ENCODE peak calls at places on chromosomes 11 and 22, in eight cellular contexts. U, J, T, M, O, E, A and N are unnamed samples.

GRCh38 chr11:47154738-47155570 is 21.7 kb downstream of the ARFGAP2 start:
- DNase-seq in T (no peak), M (no peak), E (no peak), U (no peak), O (no peak), A (no peak), J (no peak), N (no peak)

GRCh38 chr11:120331301-120331966 is 4.8 kb upstream of the ARHGEF12 start:
- DNase-seq in J (no peak), A (no peak), T (peak; percentile 32), M (no peak), O (no peak), U (no peak), E (no peak), N (peak; percentile 58)

GRCh38 chr11:114180301-114181055 is 115.7 kb upstream of the NNMT start:
- DNase-seq in O (no peak), J (no peak), U (no peak), M (no peak), E (no peak), T (no peak), A (peak; percentile 85), N (no peak)

GRCh38 chr11:16879690-16880089 is 134.5 kb downstream of the PLEKHA7 start:
- DNase-seq in O (no peak), J (no peak), E (no peak), M (no peak), A (no peak), T (no peak), U (no peak), N (no peak)

GRCh38 chr11:28105869-28106268 is 2.1 kb downstream of the KIF18A start:
- DNase-seq in T (no peak), U (no peak), E (no peak), M (no peak), J (no peak), A (no peak), O (no peak), N (no peak)

GRCh38 chr11:47418454-47419259 is 7.6 kb downstream of the PSMC3 start:
- DNase-seq in J (no peak), U (no peak), M (no peak), E (no peak), O (no peak), A (no peak), T (no peak), N (no peak)

GRCh38 chr11:132253469-132254264 is 883.3 kb downstream of the NTM start:
- DNase-seq in T (no peak), M (no peak), E (no peak), A (no peak), J (no peak), O (no peak), U (no peak), N (no peak)

GRCh38 chr11:11732116-11732515 is 109.7 kb upstream of the USP47 start:
- DNase-seq in M (no peak), O (no peak), J (no peak), E (no peak), T (no peak), U (no peak), A (no peak), N (no peak)

GRCh38 chr11:35907648-35908431 is 36.0 kb upstream of the LDLRAD3 start:
- DNase-seq in U (peak; percentile 64), A (peak; percentile 3), J (no peak), T (peak; percentile 27), O (peak; percentile 54), E (peak; percentile 9), M (peak; percentile 71), N (peak; percentile 54)

GRCh38 chr11:46718155-46719019 is 626 bp upstream of the F2 start:
- DNase-seq in M (no peak), U (no peak), E (no peak), J (no peak), T (peak; percentile 57), A (no peak), O (no peak), N (peak; percentile 44)

GRCh38 chr11:124643042-124643604 is 20.5 kb downstream of the TBRG1 start:
- DNase-seq in A (no peak), O (no peak), U (no peak), T (no peak), J (no peak), M (no peak), E (no peak), N (no peak)

GRCh38 chr11:128761339-128761738 is 67.5 kb downstream of the FLI1 start:
- DNase-seq in O (no peak), A (no peak), E (no peak), T (no peak), U (no peak), J (no peak), M (no peak), N (no peak)

GRCh38 chr11:65650547-65651338 is 12.0 kb downstream of the RELA start:
- DNase-seq in M (no peak), J (peak; percentile 79), U (no peak), A (no peak), T (no peak), O (no peak), E (no peak), N (no peak)

GRCh38 chr22:20642668-20643179 is 131.2 kb upstream of the SERPIND1 start:
- DNase-seq in T (no peak), O (no peak), M (no peak), U (no peak), A (no peak), J (no peak), E (no peak), N (no peak)

GRCh38 chr11:68273056-68273738 is 1.4 kb upstream of the C11orf24 start:
- DNase-seq in T (no peak), O (no peak), M (no peak), E (no peak), J (no peak), A (peak; percentile 29), U (no peak), N (no peak)

DNA sequence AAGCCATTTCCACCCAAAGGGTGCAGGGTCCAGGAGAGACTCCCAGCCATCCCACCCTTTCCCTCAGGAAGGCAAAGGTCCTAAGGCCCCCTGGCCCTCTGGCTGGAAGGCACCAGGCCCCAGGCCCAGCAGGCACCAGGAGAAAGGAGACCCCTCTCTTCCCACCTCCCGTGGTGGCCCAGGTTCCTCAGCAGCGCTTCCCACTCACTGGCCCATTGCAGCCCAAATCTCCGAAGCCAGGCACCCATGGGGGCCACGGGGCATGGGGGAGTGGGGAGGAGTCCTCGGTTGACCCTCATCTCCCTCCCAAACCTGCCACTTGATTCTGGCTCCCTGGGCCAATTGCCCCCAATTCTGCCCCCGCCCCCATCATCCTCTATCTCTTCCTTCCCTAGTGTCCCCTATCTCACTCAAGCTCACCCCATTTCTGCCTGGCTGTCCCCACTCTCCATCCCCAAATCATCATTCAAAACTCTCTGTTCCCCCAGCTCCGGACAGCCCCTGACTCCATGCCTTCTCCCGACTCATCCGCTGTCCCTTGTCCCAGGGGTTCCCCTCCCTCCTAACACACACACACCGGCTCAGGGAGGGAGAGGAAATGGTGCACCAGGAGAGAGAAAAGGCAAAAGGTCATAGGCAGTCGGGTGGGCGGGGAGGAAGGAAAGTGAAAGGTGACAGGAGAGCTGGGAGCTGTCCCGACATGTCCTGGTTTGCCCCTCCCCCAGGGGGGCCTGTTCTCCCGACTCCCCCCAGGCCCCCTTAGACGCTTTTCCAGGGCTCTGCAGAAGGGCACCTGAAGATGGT is 1.2 kb downstream of the LIF start:
- DNase-seq in O (no peak), J (no peak), T (no peak), A (no peak), U (no peak), E (no peak), M (no peak), N (no peak)
- TF ChIP-seq POLR2A in O (no peak), J (no peak), T (no peak), A (no peak), U (no peak), E (no peak), M (no peak), N (no peak)

GRCh38 chr11:64241175-64241429 is 207 bp downstream of the FKBP2 start:
- DNase-seq in O (no peak), A (no peak), E (no peak), M (no peak), J (no peak), U (peak; percentile 91), T (no peak), N (peak; percentile 81)
- TF ChIP-seq POLR2A in O (no peak), A (no peak), E (no peak), M (no peak), J (no peak), U (peak; percentile 65), T (no peak), N (no peak)

DNA sequence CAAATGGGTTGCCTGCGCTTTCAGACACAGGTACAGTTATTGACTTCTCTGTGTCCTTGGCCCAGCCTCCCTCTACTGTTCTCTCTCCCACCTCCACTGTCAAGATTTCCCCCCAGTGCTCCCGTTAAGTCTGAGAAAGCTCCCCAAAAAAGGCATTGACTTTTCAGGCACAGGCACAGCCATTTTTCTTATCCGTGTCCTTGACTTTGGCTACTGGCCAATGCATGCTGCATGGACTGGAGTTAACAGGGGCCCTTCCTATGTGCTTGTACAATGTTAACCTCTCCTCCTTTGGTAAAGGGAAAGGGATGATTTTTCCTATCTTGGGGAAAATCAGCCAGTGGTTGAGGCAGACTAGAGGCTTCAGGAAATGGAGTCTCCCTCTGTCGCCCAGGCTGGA is 4.3 kb downstream of the APOL5 start:
- DNase-seq in O (no peak), M (no peak), T (no peak), E (no peak), J (no peak), A (no peak), U (no peak), N (no peak)
- TF ChIP-seq POLR2A in O (no peak), M (no peak), T (no peak), E (no peak), J (no peak), A (no peak), U (no peak), N (no peak)

GRCh38 chr22:31346255-31346732 is at the start of gene PATZ1:
- DNase-seq in U (no peak), T (peak; percentile 56), O (peak; percentile 51), M (peak; percentile 91), E (peak; percentile 79), J (peak; percentile 85), A (peak; percentile 74), N (peak; percentile 42)
- TF ChIP-seq POLR2A in U (peak; percentile 23), T (peak; percentile 48), O (no peak), M (no peak), E (no peak), J (peak; percentile 29), A (no peak), N (no peak)